ENCODE peak calls at places on chromosome 11, in six cellular contexts. V, T, X, E, W and F are unnamed samples.

GRCh38 chr11:118010738-118011461 is 24.7 kb downstream of the IL10RA start:
- DNase-seq in V (no peak), X (no peak), W (no peak), T (peak), E (no peak), F (peak)

GRCh38 chr11:110526323-110526722 is 96.6 kb downstream of the FDX1 start:
- DNase-seq in W (no peak), E (no peak), X (no peak), V (no peak), T (no peak), F (no peak)

GRCh38 chr11:9574556-9574805 is 1.0 kb downstream of the WEE1 start:
- DNase-seq in V (peak), T (no peak), X (peak), W (no peak), E (peak), F (no peak)

GRCh38 chr11:1120532-1121342 is 37.0 kb upstream of the MUC5AC start:
- DNase-seq in W (no peak), V (no peak), T (no peak), E (no peak), X (no peak), F (no peak)

GRCh38 chr11:94179696-94180095 is 51.1 kb downstream of the PANX1 start:
- DNase-seq in W (no peak), X (no peak), V (no peak), E (no peak), T (no peak), F (no peak)

GRCh38 chr11:109697140-109697843 is 275.3 kb downstream of the C11orf87 start:
- DNase-seq in V (peak), T (no peak), E (peak), X (peak), W (peak), F (peak)

GRCh38 chr11:108666373-108666772 is 1.5 kb downstream of the DDX10 start:
- DNase-seq in T (no peak), E (no peak), X (peak), V (peak), W (no peak), F (no peak)

GRCh38 chr11:548700-549603 is 11.6 kb downstream of the LMNTD2 start:
- DNase-seq in V (no peak), E (peak), X (no peak), W (no peak), T (no peak), F (no peak)

GRCh38 chr11:103773059-103773458 is 263.4 kb upstream of the DDI1 start:
- DNase-seq in W (peak), E (no peak), V (peak), T (no peak), X (no peak), F (no peak)

GRCh38 chr11:116736763-116737162 is 36.0 kb downstream of the BUD13 start:
- DNase-seq in E (no peak), W (no peak), X (peak), T (no peak), V (peak), F (no peak)

GRCh38 chr11:64148200-64148916 is 17.6 kb downstream of the MACROD1 start:
- DNase-seq in X (peak), W (peak), T (peak), V (peak), E (peak), F (peak)

GRCh38 chr11:31102875-31103274 is 266.7 kb downstream of the DCDC1 start:
- DNase-seq in E (no peak), V (no peak), T (no peak), X (no peak), W (no peak), F (no peak)

GRCh38 chr11:119906376-119906775 is 177.4 kb upstream of the NECTIN1 start:
- DNase-seq in X (no peak), V (no peak), W (no peak), E (no peak), T (no peak), F (no peak)

GRCh38 chr11:3605279-3605662 is 36.5 kb downstream of the ART5 start:
- DNase-seq in X (no peak), T (no peak), E (no peak), V (no peak), W (no peak), F (no peak)

GRCh38 chr11:10355257-10355661 is 50.4 kb downstream of the ADM start:
- DNase-seq in T (no peak), E (no peak), W (no peak), V (peak), X (no peak), F (no peak)

GRCh38 chr11:5703741-5704536 is 14.3 kb downstream of the TRIM22 start:
- DNase-seq in W (no peak), E (no peak), T (no peak), V (no peak), X (no peak), F (no peak)

GRCh38 chr11:61513143-61513740 is 4.7 kb downstream of the LRRC10B start:
- DNase-seq in X (no peak), T (no peak), W (no peak), E (no peak), V (no peak), F (no peak)

GRCh38 chr11:26960265-26960664 is 33.6 kb upstream of the FIBIN start:
- DNase-seq in T (no peak), W (no peak), V (peak), X (no peak), E (no peak), F (no peak)

GRCh38 chr11:83317757-83318548 is 31.8 kb upstream of the CCDC90B start:
- DNase-seq in V (no peak), W (no peak), E (no peak), X (no peak), T (no peak), F (no peak)

GRCh38 chr11:16356057-16356750 is at the start of gene SOX6:
- DNase-seq in X (peak), W (no peak), T (no peak), V (peak), E (no peak), F (no peak)

GRCh38 chr11:86637976-86638375 is 34.4 kb downstream of the ME3 start:
- DNase-seq in T (no peak), W (no peak), V (no peak), X (no peak), E (no peak), F (no peak)

GRCh38 chr11:72223615-72224586 is 666 bp upstream of the INPPL1 start:
- DNase-seq in V (peak), E (peak), T (peak), W (no peak), X (peak), F (peak)

GRCh38 chr11:9386901-9387300 is 2.4 kb downstream of the IPO7 start:
- DNase-seq in X (no peak), W (no peak), V (no peak), T (no peak), E (no peak), F (no peak)

GRCh38 chr11:129538323-129538722 is 162.7 kb downstream of the BARX2 start:
- DNase-seq in W (no peak), X (no peak), V (no peak), T (no peak), E (no peak), F (no peak)

GRCh38 chr11:8863838-8864237 is 47.2 kb upstream of the AKIP1 start:
- DNase-seq in V (peak), T (no peak), W (no peak), E (no peak), X (no peak), F (no peak)

GRCh38 chr11:104191124-104191523 is 27.2 kb upstream of the PDGFD start:
- DNase-seq in E (no peak), T (no peak), W (peak), X (no peak), V (peak), F (no peak)

DNA sequence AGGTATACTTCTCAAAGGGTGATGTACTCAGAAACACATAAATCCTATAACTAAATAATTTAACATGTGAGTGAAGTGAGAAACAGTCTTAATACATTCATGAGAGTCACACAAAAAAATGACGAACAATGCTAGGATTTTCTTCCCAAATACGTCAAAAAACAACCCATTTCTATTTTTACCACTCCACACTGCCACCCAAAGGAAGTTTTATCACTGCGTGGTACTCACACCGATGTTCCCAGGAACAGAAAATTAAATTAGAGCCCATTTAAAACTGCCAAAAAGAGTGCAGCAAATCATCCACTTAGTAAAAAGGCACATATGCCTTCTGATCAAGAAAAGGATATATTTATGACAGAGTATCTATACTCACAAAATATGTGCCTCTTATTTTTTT is 710.9 kb upstream of the FAT3 start:
- DNase-seq in X (peak), V (no peak), T (no peak), E (no peak), W (no peak), F (no peak)
- TF ChIP-seq CTCF in X (peak), V (no peak), T (no peak), E (peak), W (no peak), F (no peak)

GRCh38 chr11:58068640-58069039 is 37.9 kb downstream of the OR6Q1 start:
- DNase-seq in V (no peak), T (no peak), E (no peak), X (peak), W (no peak), F (no peak)
- TF ChIP-seq CTCF in V (no peak), T (no peak), E (no peak), X (peak), W (no peak), F (peak)

GRCh38 chr11:77188912-77189491 is 61.0 kb downstream of the MYO7A start:
- DNase-seq in E (no peak), V (no peak), W (no peak), X (peak), T (peak), F (no peak)

GRCh38 chr11:77189588-77190210 is 61.7 kb downstream of the MYO7A start:
- DNase-seq in T (no peak), W (no peak), E (no peak), X (no peak), V (no peak), F (no peak)

GRCh38 chr11:77187776-77188175 is 59.7 kb downstream of the MYO7A start:
- DNase-seq in E (no peak), X (no peak), V (no peak), T (no peak), W (no peak), F (no peak)

GRCh38 chr11:77187105-77187750 is 59.2 kb downstream of the MYO7A start:
- DNase-seq in E (no peak), X (no peak), T (no peak), W (no peak), V (no peak), F (no peak)

GRCh38 chr11:77188323-77188911 is 60.4 kb downstream of the MYO7A start:
- DNase-seq in V (peak), X (peak), T (peak), W (peak), E (peak), F (peak)
- TF ChIP-seq CTCF in V (peak), X (peak), T (peak), W (peak), E (peak), F (peak)

GRCh38 chr11:66718320-66718971 is 10.6 kb downstream of the SPTBN2 start:
- DNase-seq in E (no peak), V (no peak), W (no peak), X (peak), T (peak), F (no peak)
- TF ChIP-seq CTCF in E (no peak), V (peak), W (peak), X (peak), T (peak), F (no peak)

GRCh38 chr11:68857037-68857586 is 15.4 kb upstream of the CPT1A start:
- DNase-seq in V (no peak), X (no peak), E (no peak), T (no peak), W (no peak), F (no peak)

GRCh38 chr11:68852628-68853027 is 10.9 kb upstream of the CPT1A start:
- DNase-seq in E (no peak), T (no peak), X (no peak), W (no peak), V (no peak), F (no peak)

GRCh38 chr11:68855205-68855978 is 13.7 kb upstream of the CPT1A start:
- DNase-seq in W (no peak), T (peak), E (peak), X (peak), V (peak), F (peak)

GRCh38 chr11:68859123-68859522 is 17.4 kb upstream of the CPT1A start:
- DNase-seq in X (no peak), E (no peak), V (no peak), W (no peak), T (no peak), F (no peak)

GRCh38 chr11:68854273-68854958 is 12.7 kb upstream of the CPT1A start:
- DNase-seq in X (peak), E (peak), W (no peak), T (no peak), V (no peak), F (no peak)
- TF ChIP-seq CTCF in X (no peak), E (no peak), W (no peak), T (no peak), V (no peak), F (no peak)

DNA sequence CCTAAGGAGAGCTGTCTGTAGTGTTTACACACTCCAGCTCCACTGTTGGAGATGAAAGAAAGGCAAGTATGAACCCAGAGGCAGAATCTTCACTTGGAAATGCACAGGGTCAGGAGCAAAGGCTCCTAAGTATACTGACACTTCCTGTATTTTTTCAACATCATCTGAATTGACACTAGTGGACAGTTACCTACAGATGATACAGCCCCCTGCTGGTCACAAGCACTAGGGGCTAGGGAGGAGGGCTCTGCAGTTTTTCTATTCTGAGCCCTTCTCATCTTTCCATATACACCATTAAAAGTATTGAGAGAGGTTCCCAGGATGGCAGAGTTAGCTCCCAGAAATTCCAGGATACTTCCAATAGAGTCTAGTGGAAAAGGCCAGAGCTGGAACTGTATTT is 290.3 kb upstream of the API5 start:
- DNase-seq in T (no peak), W (no peak), E (peak), X (peak), V (no peak), F (peak)
- TF ChIP-seq CTCF in T (no peak), W (no peak), E (peak), X (peak), V (no peak), F (no peak)

GRCh38 chr11:69803022-69803421 is 16.2 kb downstream of the FGF3 start:
- DNase-seq in T (no peak), E (no peak), W (no peak), X (no peak), V (no peak), F (no peak)

GRCh38 chr11:69803604-69804218 is 15.5 kb downstream of the FGF3 start:
- DNase-seq in W (no peak), X (no peak), T (no peak), E (no peak), V (no peak), F (no peak)

GRCh38 chr11:69800278-69800677 is 18.9 kb downstream of the FGF3 start:
- DNase-seq in E (no peak), V (no peak), X (no peak), T (no peak), W (no peak), F (no peak)

GRCh38 chr11:69799582-69799981 is 19.6 kb downstream of the FGF3 start:
- DNase-seq in V (peak), E (no peak), T (peak), W (no peak), X (peak), F (no peak)

GRCh38 chr11:69801513-69802335 is 17.5 kb downstream of the FGF3 start:
- DNase-seq in T (peak), W (no peak), X (peak), V (peak), E (peak), F (peak)
- TF ChIP-seq CTCF in T (peak), W (peak), X (peak), V (peak), E (peak), F (peak)

DNA sequence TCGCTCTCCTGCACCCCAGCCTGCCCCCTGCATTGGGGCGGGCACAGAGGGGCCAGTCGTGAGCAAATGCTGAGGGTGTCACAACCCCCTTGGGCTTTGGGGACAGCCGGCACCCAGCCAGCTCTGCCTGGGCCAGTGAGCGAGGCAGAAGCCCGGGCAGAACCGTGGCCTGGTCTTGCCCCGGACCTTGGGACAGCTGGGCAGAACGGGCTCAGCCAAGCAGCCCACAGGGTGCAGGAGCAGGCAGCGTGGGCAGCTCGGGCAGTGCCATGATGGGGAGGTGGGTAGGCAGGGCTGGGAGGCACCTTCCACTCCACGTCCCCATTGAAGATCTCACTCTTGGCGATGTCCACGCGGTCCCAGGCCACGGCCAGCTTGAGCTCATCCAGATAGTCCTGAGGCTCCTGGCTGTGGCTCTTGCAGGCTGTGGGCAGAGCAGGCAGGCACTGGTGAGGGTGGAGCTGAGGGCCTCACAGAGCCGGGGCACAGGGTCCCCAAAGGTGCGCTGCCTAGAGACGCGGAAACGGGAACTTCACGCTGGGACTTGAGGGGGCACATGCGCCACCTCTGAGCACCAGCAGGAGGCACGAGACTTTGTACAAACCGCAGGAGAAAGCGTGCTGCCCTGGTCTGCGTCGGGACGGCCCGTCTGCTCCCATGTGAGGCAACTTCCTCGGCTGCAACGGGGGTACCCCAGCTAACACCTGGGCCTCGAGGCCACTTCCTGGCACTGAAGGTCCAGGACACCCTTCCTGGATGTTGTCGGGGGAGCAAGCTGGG is 15.2 kb downstream of the TSSC4 start:
- DNase-seq in T (no peak), W (no peak), X (peak), V (no peak), E (no peak), F (no peak)
- TF ChIP-seq CTCF in T (no peak), W (no peak), X (peak), V (no peak), E (peak), F (no peak)

DNA sequence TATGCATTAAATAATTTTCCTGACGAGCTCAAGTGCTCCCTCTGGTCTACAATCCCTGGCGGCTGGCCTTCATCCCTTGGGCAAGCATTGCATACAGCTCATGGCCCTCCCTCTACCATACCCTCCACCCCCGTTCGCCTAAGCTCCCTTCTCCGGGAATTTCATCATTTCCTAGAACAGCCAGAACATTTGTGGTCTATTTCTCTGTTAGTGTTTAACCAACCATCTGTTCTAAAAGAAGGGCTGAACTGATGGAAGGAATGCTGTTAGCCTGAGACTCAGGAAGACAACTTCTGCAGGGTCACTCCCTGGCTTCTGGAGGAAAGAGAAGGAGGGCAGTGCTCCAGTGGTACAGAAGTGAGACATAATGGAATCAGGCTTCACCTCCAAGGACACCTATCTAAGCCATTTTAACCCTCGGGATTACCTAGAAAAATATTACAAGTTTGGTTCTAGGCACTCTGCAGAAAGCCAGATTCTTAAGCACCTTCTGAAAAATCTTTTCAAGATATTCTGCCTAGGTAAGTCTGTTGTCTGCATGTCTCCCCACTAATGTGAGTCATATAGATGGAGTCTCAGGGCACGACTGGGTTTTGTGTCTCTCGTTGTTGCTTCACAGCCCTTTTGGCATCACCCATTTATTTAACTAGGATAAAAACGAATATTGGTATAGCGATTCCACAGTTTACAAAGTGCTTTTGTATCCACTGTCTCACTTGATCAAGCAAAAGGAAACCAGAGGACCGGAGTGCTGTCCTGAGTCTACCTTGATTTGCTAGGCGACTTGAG is at the start of gene NNMT:
- DNase-seq in W (peak), V (peak), E (no peak), T (peak), X (no peak), F (no peak)
- TF ChIP-seq CTCF in W (no peak), V (no peak), E (no peak), T (no peak), X (no peak), F (no peak)